ENCODE peak calls at places on chromosomes 16 and 17, in nine cellular contexts. R, G, L, D, F, K, I, U and P are unnamed samples.

GRCh38 chr16:887846-888245 is 82.9 kb downstream of the LMF1 start:
- DNase-seq in R (no peak), G (no peak), L (no peak), D (no peak), F (no peak), K (no peak), I (no peak), U (no peak), P (no peak)

GRCh38 chr16:74485916-74486315 is 64.6 kb upstream of the CLEC18B start:
- DNase-seq in R (no peak), G (no peak), L (no peak), D (no peak), F (no peak), K (no peak), I (no peak), U (no peak), P (no peak)

GRCh38 chr17:72465191-72466024 is 344.6 kb downstream of the SOX9 start:
- DNase-seq in R (peak), G (peak), L (peak), D (no peak), F (no peak), K (peak), I (no peak), U (no peak), P (peak)

GRCh38 chr17:58329808-58330543 is 1.4 kb upstream of the TSPOAP1 start:
- DNase-seq in R (no peak), G (no peak), L (no peak), D (no peak), F (peak), K (no peak), I (peak), U (no peak), P (no peak)

GRCh38 chr16:51876934-51877333 is 670.0 kb downstream of the TOX3 start:
- DNase-seq in R (no peak), G (no peak), L (no peak), D (no peak), F (no peak), K (peak), I (no peak), U (no peak), P (no peak)

GRCh38 chr16:1318268-1318545 is 8.8 kb downstream of the UBE2I start:
- DNase-seq in R (no peak), G (no peak), L (no peak), D (no peak), F (no peak), K (no peak), I (no peak), U (no peak), P (no peak)

GRCh38 chr17:61426482-61427304 is 25.5 kb upstream of the TBX4 start:
- DNase-seq in R (peak), G (no peak), L (no peak), D (no peak), F (no peak), K (peak), I (no peak), U (no peak), P (no peak)

GRCh38 chr16:53768593-53768992 is 64.6 kb downstream of the FTO start:
- DNase-seq in R (peak), G (no peak), L (peak), D (no peak), F (no peak), K (peak), I (no peak), U (no peak), P (no peak)

GRCh38 chr17:45307290-45308015 is 9.4 kb downstream of the MAP3K14 start:
- DNase-seq in R (peak), G (no peak), L (no peak), D (no peak), F (peak), K (peak), I (no peak), U (no peak), P (peak)

GRCh38 chr17:65750678-65751077 is 189.2 kb upstream of the AXIN2 start:
- DNase-seq in R (peak), G (peak), L (peak), D (no peak), F (no peak), K (peak), I (no peak), U (no peak), P (no peak)

GRCh38 chr17:35871415-35871814 is 2.7 kb upstream of the HEATR9 start:
- DNase-seq in R (no peak), G (no peak), L (no peak), D (no peak), F (peak), K (no peak), I (no peak), U (peak), P (no peak)

GRCh38 chr17:59003860-59004259 is 102.8 kb downstream of the TRIM37 start:
- DNase-seq in R (no peak), G (no peak), L (no peak), D (no peak), F (no peak), K (no peak), I (no peak), U (no peak), P (no peak)

GRCh38 chr16:4679854-4680636 is 13.3 kb upstream of the NUDT16L1 start:
- DNase-seq in R (no peak), G (peak), L (no peak), D (no peak), F (no peak), K (no peak), I (no peak), U (no peak), P (no peak)

GRCh38 chr16:70594569-70594968 is 51.8 kb upstream of the IL34 start:
- DNase-seq in R (no peak), G (no peak), L (no peak), D (no peak), F (no peak), K (no peak), I (no peak), U (no peak), P (no peak)

GRCh38 chr16:69273009-69273408 is 38.1 kb upstream of the VPS4A start:
- DNase-seq in R (no peak), G (no peak), L (no peak), D (no peak), F (no peak), K (peak), I (no peak), U (no peak), P (no peak)

GRCh38 chr16:50627419-50627818 is 53.7 kb downstream of the SNX20 start:
- DNase-seq in R (no peak), G (peak), L (no peak), D (no peak), F (peak), K (peak), I (peak), U (peak), P (peak)

GRCh38 chr16:2591476-2592240 is 53.8 kb downstream of the PDPK1 start:
- DNase-seq in R (no peak), G (no peak), L (no peak), D (no peak), F (no peak), K (no peak), I (no peak), U (no peak), P (no peak)

GRCh38 chr17:42883802-42884553 is 16.6 kb upstream of the G6PC1 start:
- DNase-seq in R (no peak), G (no peak), L (no peak), D (no peak), F (no peak), K (no peak), I (no peak), U (no peak), P (no peak)

DNA sequence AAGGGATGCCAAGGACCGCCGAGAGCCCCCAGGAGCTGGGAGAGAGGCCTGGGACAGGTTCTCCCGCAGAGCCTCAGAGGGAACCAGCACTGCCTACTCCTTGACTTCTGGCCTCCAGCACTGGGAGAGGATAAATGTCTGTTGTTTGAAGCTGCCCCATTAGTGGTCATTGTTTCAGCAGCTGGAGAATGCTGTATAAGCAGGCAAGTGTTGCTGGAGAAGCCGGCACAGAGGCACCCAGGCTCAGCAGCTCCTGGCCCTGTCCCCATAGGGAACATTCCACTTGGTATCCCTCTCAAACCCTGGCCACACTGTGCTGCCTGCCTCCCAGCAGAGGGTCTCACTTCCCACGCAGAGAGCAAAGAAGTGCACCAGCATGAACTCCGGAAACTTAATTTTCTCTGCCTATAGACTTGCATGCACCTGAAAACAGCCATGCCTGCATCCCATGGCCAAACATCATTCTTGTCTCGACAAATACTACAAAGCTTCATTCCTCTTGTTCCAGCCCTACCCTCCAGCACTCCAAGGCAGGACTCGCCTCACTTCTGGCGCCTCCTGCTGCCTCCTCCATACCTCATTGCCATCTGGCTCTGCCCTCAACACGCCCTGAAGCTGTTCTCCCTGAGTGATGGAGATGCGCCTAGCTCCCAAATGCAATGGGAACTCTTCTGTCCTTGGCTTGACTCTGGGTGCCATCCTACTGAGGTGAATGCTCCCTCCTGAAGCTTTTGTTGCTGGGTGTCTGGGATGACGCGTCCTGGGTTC is 88.1 kb downstream of the DNAH17 start:
- DNase-seq in R (peak), G (no peak), L (no peak), D (no peak), F (no peak), K (no peak), I (no peak), U (no peak), P (no peak)
- TF ChIP-seq CTCF in R (no peak), G (no peak), L (no peak), D (no peak), F (no peak), K (no peak), I (no peak), U (no peak), P (no peak)

GRCh38 chr17:31673076-31673475 is 186.0 kb downstream of the COPRS start:
- DNase-seq in R (no peak), G (no peak), L (no peak), D (no peak), F (no peak), K (no peak), I (no peak), U (no peak), P (no peak)
- TF ChIP-seq CTCF in R (no peak), G (no peak), L (no peak), D (no peak), F (no peak), K (no peak), I (no peak), U (no peak), P (no peak)

DNA sequence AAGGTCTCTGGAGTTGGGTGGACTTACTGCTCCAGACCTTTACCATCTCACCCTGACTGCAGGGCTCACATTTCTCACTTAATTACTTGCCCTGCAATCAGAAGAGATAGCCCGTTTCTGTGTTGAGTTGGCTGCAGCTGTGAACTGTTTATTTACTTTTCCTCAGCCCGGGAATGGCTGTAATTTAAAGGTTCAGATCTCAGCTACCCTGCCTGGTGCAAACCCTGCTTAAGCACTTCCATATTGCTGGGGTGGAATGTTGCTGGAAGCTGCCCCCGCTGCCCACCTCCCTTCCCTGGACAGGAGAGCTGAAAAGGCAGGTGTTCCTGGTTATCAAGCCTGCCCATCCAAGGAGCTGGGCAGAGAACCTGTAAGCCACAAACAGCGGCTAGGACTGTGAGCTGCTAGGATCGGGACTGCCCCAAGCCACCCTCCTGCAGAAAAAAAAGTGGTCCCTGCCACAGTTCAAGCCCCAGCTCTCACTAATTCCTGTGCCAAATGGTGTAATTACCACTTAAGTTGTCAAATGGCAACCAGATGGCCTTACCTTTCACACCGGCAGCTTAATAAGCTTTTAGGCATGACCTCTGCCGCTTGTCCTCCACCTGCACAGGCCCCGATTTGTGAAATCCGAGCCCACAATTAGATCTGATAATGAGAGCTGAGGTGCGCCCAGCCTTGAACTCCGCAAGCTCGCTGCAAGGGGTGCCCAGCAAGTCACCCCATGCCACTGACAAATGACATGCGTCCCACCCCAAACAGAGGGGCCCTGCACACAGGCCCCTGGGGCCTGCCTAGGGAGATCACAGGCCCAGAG is 269.8 kb downstream of the C16orf95 start:
- DNase-seq in R (no peak), G (no peak), L (no peak), D (no peak), F (no peak), K (no peak), I (no peak), U (no peak), P (no peak)
- TF ChIP-seq CTCF in R (no peak), G (no peak), L (no peak), D (no peak), F (no peak), K (no peak), I (no peak), U (no peak), P (no peak)

GRCh38 chr17:71232801-71233559 is 887.8 kb upstream of the SOX9 start:
- DNase-seq in R (no peak), G (no peak), L (no peak), D (no peak), F (no peak), K (no peak), I (no peak), U (no peak), P (no peak)

GRCh38 chr17:71234349-71234748 is 886.5 kb upstream of the SOX9 start:
- DNase-seq in R (no peak), G (no peak), L (no peak), D (no peak), F (no peak), K (peak), I (no peak), U (no peak), P (no peak)

DNA sequence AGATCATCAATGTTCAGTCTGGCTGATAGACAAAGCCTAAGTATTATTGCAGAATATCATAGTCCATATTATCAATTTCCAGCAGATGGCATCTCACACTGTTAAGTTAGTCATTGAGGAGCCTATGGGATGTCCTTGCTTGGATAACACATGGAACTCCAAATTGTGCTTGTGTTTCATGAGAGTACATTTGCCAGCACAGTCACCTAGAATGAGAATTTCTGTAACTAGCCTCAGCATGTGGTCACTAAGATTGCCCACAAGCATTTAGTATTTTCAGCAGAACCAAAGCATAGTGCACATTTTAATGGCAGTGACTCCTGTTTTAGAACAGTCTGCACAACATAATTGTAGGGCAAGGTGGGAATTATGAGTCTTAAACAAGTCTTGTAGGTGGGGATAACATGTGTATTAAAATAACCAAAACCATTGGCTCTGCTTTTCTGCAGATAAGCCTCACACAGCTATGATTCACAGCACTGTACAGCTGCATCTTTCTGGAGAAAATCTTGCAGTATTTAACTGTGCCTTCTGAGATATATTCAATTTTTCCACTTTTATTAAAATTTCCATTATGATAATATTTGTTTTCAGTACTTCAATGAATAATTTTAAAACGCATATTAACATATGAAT is 882.8 kb upstream of the SOX9 start:
- DNase-seq in R (peak), G (no peak), L (peak), D (no peak), F (no peak), K (peak), I (no peak), U (no peak), P (no peak)
- TF ChIP-seq CTCF in R (peak), G (no peak), L (no peak), D (peak), F (no peak), K (peak), I (no peak), U (no peak), P (no peak)